ENCODE peak calls at places on chromosome 2, in five cellular contexts. B is amniotic stem cell; N is stomach; G is amygdala; X is stimulated activated CD4-positive, alpha-beta T cell treated with anti-CD3 and anti-CD28 coated beads, Interleukin-15, amount 100 ng/mL, for 1 hour. M is an unnamed sample.

GRCh38 chr2:241066893-241067341 is 35.2 kb downstream of the MTERF4 start:
- DNase-seq in B (no peak), N (no peak), G (no peak), X (no peak), M (no peak)

GRCh38 chr2:21055451-21055850 is 11.6 kb upstream of the APOB start:
- DNase-seq in B (no peak), N (no peak), G (no peak), X (no peak), M (no peak)

GRCh38 chr2:173793649-173794565 is 171.3 kb downstream of the SP3 start:
- DNase-seq in B (no peak), N (peak; percentile 49), G (no peak), X (no peak), M (no peak)

GRCh38 chr2:63853527-63854310 is 12.0 kb downstream of the UGP2 start:
- DNase-seq in B (no peak), N (no peak), G (no peak), X (no peak), M (no peak)

GRCh38 chr2:1686784-1687105 is 57.6 kb downstream of the PXDN start:
- DNase-seq in B (peak; percentile 41), N (no peak), G (no peak), X (no peak), M (no peak)

GRCh38 chr2:216112926-216113325 is 3.8 kb downstream of the XRCC5 start:
- DNase-seq in B (no peak), N (no peak), G (no peak), X (no peak), M (no peak)

GRCh38 chr2:181178823-181179412 is 198.5 kb downstream of the UBE2E3 start:
- DNase-seq in B (no peak), N (no peak), G (no peak), X (no peak), M (no peak)

GRCh38 chr2:222730346-222731065 is 59.0 kb downstream of the MOGAT1 start:
- DNase-seq in B (no peak), N (no peak), G (no peak), X (no peak), M (no peak)

GRCh38 chr2:189407161-189407943 is 33.9 kb upstream of the WDR75 start:
- DNase-seq in B (peak; percentile 45), N (no peak), G (no peak), X (no peak), M (no peak)

M was measured in NCI-H2171.